ENCODE peak calls at places on chromosome 3, in six cellular contexts. One of them, this sample, is unnamed.

GRCh38 chr3:100682056-100682853 is 27.0 kb upstream of the TFG start:
- DNase-seq in HCT116: no peak
- DNase-seq in SK-N-SH: peak; percentile 9
- DNase-seq in neural progenitor cell: no peak
- DNase-seq in GM23338: peak; percentile 2
- DNase-seq in OCI-LY7: no peak
- DNase-seq in this sample: no peak

GRCh38 chr3:18513091-18513490 is 88.0 kb upstream of the SATB1 start:
- DNase-seq in OCI-LY7: no peak
- DNase-seq in HCT116: no peak
- DNase-seq in neural progenitor cell: no peak
- DNase-seq in GM23338: no peak
- DNase-seq in SK-N-SH: no peak
- DNase-seq in this sample: no peak

GRCh38 chr3:157152438-157152837 is 7.5 kb downstream of the CCNL1 start:
- DNase-seq in OCI-LY7: no peak
- DNase-seq in HCT116: no peak
- DNase-seq in SK-N-SH: no peak
- DNase-seq in GM23338: no peak
- DNase-seq in neural progenitor cell: no peak
- DNase-seq in this sample: no peak

GRCh38 chr3:73096169-73096568 is 34.7 kb downstream of the EBLN2 start:
- DNase-seq in SK-N-SH: no peak
- DNase-seq in GM23338: no peak
- DNase-seq in neural progenitor cell: no peak
- DNase-seq in OCI-LY7: no peak
- DNase-seq in HCT116: no peak
- DNase-seq in this sample: no peak

GRCh38 chr3:118628704-118629341 is 405.8 kb downstream of the IGSF11 start:
- DNase-seq in SK-N-SH: peak; percentile 66
- DNase-seq in OCI-LY7: peak; percentile 46
- DNase-seq in GM23338: peak; percentile 92
- DNase-seq in neural progenitor cell: peak; percentile 88
- DNase-seq in HCT116: peak; percentile 59
- DNase-seq in this sample: peak; percentile 77

GRCh38 chr3:27749640-27750039 is 27.5 kb upstream of the EOMES start:
- DNase-seq in HCT116: no peak
- DNase-seq in neural progenitor cell: no peak
- DNase-seq in OCI-LY7: no peak
- DNase-seq in SK-N-SH: no peak
- DNase-seq in GM23338: no peak
- DNase-seq in this sample: no peak

GRCh38 chr3:62011667-62012066 is 361.7 kb downstream of the FEZF2 start:
- DNase-seq in neural progenitor cell: no peak
- DNase-seq in HCT116: no peak
- DNase-seq in SK-N-SH: no peak
- DNase-seq in OCI-LY7: no peak
- DNase-seq in GM23338: no peak
- DNase-seq in this sample: no peak

GRCh38 chr3:163273694-163274093 is 1777.1 kb downstream of the OTOL1 start:
- DNase-seq in neural progenitor cell: no peak
- DNase-seq in GM23338: no peak
- DNase-seq in SK-N-SH: no peak
- DNase-seq in HCT116: no peak
- DNase-seq in OCI-LY7: no peak
- DNase-seq in this sample: no peak

GRCh38 chr3:23648965-23649328 is 156.8 kb upstream of the UBE2E1 start:
- DNase-seq in SK-N-SH: no peak
- DNase-seq in OCI-LY7: no peak
- DNase-seq in HCT116: no peak
- DNase-seq in GM23338: no peak
- DNase-seq in neural progenitor cell: no peak
- DNase-seq in this sample: peak; percentile 41

GRCh38 chr3:122977645-122978466 is 49.7 kb downstream of the SEMA5B start:
- DNase-seq in OCI-LY7: no peak
- DNase-seq in GM23338: peak; percentile 76
- DNase-seq in neural progenitor cell: peak; percentile 85
- DNase-seq in HCT116: no peak
- DNase-seq in SK-N-SH: peak; percentile 63
- DNase-seq in this sample: peak; percentile 61

GRCh38 chr3:195863121-195864061 is 45.0 kb downstream of the TNK2 start:
- DNase-seq in SK-N-SH: peak; percentile 94
- DNase-seq in neural progenitor cell: peak; percentile 90
- DNase-seq in GM23338: peak; percentile 90
- DNase-seq in HCT116: peak; percentile 42
- DNase-seq in OCI-LY7: peak; percentile 69
- DNase-seq in this sample: peak; percentile 88

GRCh38 chr3:44906997-44907396 is 32.6 kb downstream of the TGM4 start:
- DNase-seq in neural progenitor cell: no peak
- DNase-seq in SK-N-SH: no peak
- DNase-seq in HCT116: no peak
- DNase-seq in OCI-LY7: no peak
- DNase-seq in GM23338: no peak
- DNase-seq in this sample: peak; percentile 81

GRCh38 chr3:126798521-126798920 is 94.5 kb downstream of the CHCHD6 start:
- DNase-seq in OCI-LY7: no peak
- DNase-seq in neural progenitor cell: no peak
- DNase-seq in SK-N-SH: no peak
- DNase-seq in HCT116: no peak
- DNase-seq in GM23338: no peak
- DNase-seq in this sample: no peak

GRCh38 chr3:156826144-156826895 is at the start of gene LEKR1:
- DNase-seq in neural progenitor cell: peak; percentile 83
- DNase-seq in HCT116: peak; percentile 93
- DNase-seq in SK-N-SH: peak; percentile 95
- DNase-seq in GM23338: peak; percentile 85
- DNase-seq in OCI-LY7: no peak
- DNase-seq in this sample: peak; percentile 94

GRCh38 chr3:49671291-49672288 is 2.6 kb upstream of the APEH start:
- DNase-seq in SK-N-SH: peak; percentile 85
- DNase-seq in neural progenitor cell: peak; percentile 84
- DNase-seq in OCI-LY7: peak; percentile 78
- DNase-seq in GM23338: peak; percentile 94
- DNase-seq in HCT116: peak; percentile 61
- DNase-seq in this sample: peak; percentile 87

GRCh38 chr3:179769411-179770247 is 116.8 kb downstream of the USP13 start:
- DNase-seq in SK-N-SH: no peak
- DNase-seq in OCI-LY7: no peak
- DNase-seq in HCT116: no peak
- DNase-seq in GM23338: peak; percentile 30
- DNase-seq in neural progenitor cell: no peak
- DNase-seq in this sample: no peak

GRCh38 chr3:20769430-20769829 is 583.4 kb upstream of the SGO1 start:
- DNase-seq in HCT116: no peak
- DNase-seq in GM23338: no peak
- DNase-seq in SK-N-SH: no peak
- DNase-seq in OCI-LY7: no peak
- DNase-seq in neural progenitor cell: no peak
- DNase-seq in this sample: no peak

GRCh38 chr3:186705882-186706780 is 11.0 kb upstream of the KNG1 start:
- DNase-seq in OCI-LY7: no peak
- DNase-seq in HCT116: no peak
- DNase-seq in GM23338: no peak
- DNase-seq in SK-N-SH: no peak
- DNase-seq in neural progenitor cell: no peak
- DNase-seq in this sample: no peak

GRCh38 chr3:166388321-166388720 is 551.1 kb upstream of the BCHE start:
- DNase-seq in neural progenitor cell: no peak
- DNase-seq in SK-N-SH: no peak
- DNase-seq in GM23338: no peak
- DNase-seq in OCI-LY7: no peak
- DNase-seq in HCT116: no peak
- DNase-seq in this sample: no peak

GRCh38 chr3:50204804-50205718 is at the start of gene SLC38A3:
- DNase-seq in neural progenitor cell: peak; percentile 91
- DNase-seq in HCT116: no peak
- DNase-seq in GM23338: peak; percentile 83
- DNase-seq in SK-N-SH: peak; percentile 97
- DNase-seq in OCI-LY7: no peak
- DNase-seq in this sample: no peak

GRCh38 chr3:13139471-13140065 is 66.3 kb upstream of the IQSEC1 start:
- DNase-seq in SK-N-SH: no peak
- DNase-seq in neural progenitor cell: no peak
- DNase-seq in OCI-LY7: no peak
- DNase-seq in GM23338: no peak
- DNase-seq in HCT116: no peak
- DNase-seq in this sample: no peak

GRCh38 chr3:118587847-118588246 is 446.8 kb downstream of the IGSF11 start:
- DNase-seq in HCT116: no peak
- DNase-seq in neural progenitor cell: no peak
- DNase-seq in OCI-LY7: no peak
- DNase-seq in SK-N-SH: no peak
- DNase-seq in GM23338: no peak
- DNase-seq in this sample: peak; percentile 23

GRCh38 chr3:180416111-180416541 is 185.8 kb upstream of the TTC14 start:
- DNase-seq in OCI-LY7: no peak
- DNase-seq in neural progenitor cell: no peak
- DNase-seq in HCT116: no peak
- DNase-seq in SK-N-SH: no peak
- DNase-seq in GM23338: no peak
- DNase-seq in this sample: peak; percentile 86

GRCh38 chr3:55559651-55560423 is 72.7 kb upstream of the WNT5A start:
- DNase-seq in neural progenitor cell: no peak
- DNase-seq in HCT116: no peak
- DNase-seq in GM23338: no peak
- DNase-seq in SK-N-SH: no peak
- DNase-seq in OCI-LY7: no peak
- DNase-seq in this sample: no peak

GRCh38 chr3:33831053-33831452 is 32.6 kb downstream of the PDCD6IP start:
- DNase-seq in OCI-LY7: no peak
- DNase-seq in SK-N-SH: no peak
- DNase-seq in HCT116: no peak
- DNase-seq in neural progenitor cell: no peak
- DNase-seq in GM23338: no peak
- DNase-seq in this sample: peak; percentile 60

GRCh38 chr3:28334552-28334951 is 14.0 kb upstream of the ZCWPW2 start:
- DNase-seq in GM23338: no peak
- DNase-seq in HCT116: no peak
- DNase-seq in neural progenitor cell: no peak
- DNase-seq in SK-N-SH: no peak
- DNase-seq in OCI-LY7: no peak
- DNase-seq in this sample: peak; percentile 39

GRCh38 chr3:19891740-19892139 is 42.3 kb downstream of the EFHB start:
- DNase-seq in SK-N-SH: no peak
- DNase-seq in OCI-LY7: no peak
- DNase-seq in GM23338: no peak
- DNase-seq in neural progenitor cell: no peak
- DNase-seq in HCT116: no peak
- DNase-seq in this sample: peak; percentile 58

DNA sequence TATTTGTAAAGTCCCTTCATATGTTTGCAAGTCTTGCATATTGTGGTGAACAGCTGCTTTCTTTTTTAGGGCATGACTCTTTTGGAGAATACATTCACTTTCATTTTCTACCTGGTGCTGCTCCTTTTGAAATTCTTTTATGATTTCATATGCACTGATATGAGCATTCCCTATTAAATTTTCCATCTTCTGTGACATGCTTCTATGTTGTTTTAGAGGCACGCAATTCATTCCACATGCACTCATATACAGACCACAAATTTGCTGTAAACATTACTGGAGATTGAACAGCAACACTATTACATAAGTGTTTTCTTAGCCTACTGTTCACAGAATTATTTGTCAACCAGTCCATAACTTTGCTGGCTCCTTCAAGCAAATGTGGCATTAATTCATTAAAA is 92.8 kb upstream of the TNFSF10 start:
- DNase-seq in HCT116: no peak
- DNase-seq in SK-N-SH: no peak
- DNase-seq in OCI-LY7: no peak
- DNase-seq in neural progenitor cell: no peak
- DNase-seq in GM23338: no peak
- DNase-seq in this sample: no peak
- TF ChIP-seq EZH2phosphoT487 in HCT116: no peak
- TF ChIP-seq EZH2phosphoT487 in SK-N-SH: no peak
- TF ChIP-seq EZH2phosphoT487 in OCI-LY7: no peak
- TF ChIP-seq EZH2phosphoT487 in neural progenitor cell: no peak
- TF ChIP-seq EZH2phosphoT487 in GM23338: no peak
- TF ChIP-seq EZH2phosphoT487 in this sample: no peak

GRCh38 chr3:194481103-194481502 is 5.7 kb downstream of the ATP13A3 start:
- DNase-seq in neural progenitor cell: no peak
- DNase-seq in OCI-LY7: no peak
- DNase-seq in HCT116: no peak
- DNase-seq in SK-N-SH: no peak
- DNase-seq in GM23338: no peak
- DNase-seq in this sample: peak; percentile 60
- H3K4me3 ChIP-seq in neural progenitor cell: no peak overlapping the region
- H3K4me3 ChIP-seq in OCI-LY7: no peak overlapping the region
- H3K4me3 ChIP-seq in HCT116: no peak overlapping the region
- H3K4me3 ChIP-seq in SK-N-SH: peak overlapping the region; percentile 8
- H3K4me3 ChIP-seq in GM23338: no peak overlapping the region
- H3K4me3 ChIP-seq in this sample: no peak overlapping the region

GRCh38 chr3:47017504-47018268 is 38.2 kb downstream of the NBEAL2 start:
- DNase-seq in neural progenitor cell: no peak
- DNase-seq in SK-N-SH: no peak
- DNase-seq in OCI-LY7: no peak
- DNase-seq in HCT116: no peak
- DNase-seq in GM23338: peak; percentile 45
- DNase-seq in this sample: no peak

GRCh38 chr3:47016086-47016933 is 36.8 kb downstream of the NBEAL2 start:
- DNase-seq in OCI-LY7: no peak
- DNase-seq in GM23338: peak; percentile 34
- DNase-seq in neural progenitor cell: no peak
- DNase-seq in HCT116: no peak
- DNase-seq in SK-N-SH: no peak
- DNase-seq in this sample: no peak

GRCh38 chr3:47015151-47015550 is 35.7 kb downstream of the NBEAL2 start:
- DNase-seq in GM23338: no peak
- DNase-seq in HCT116: no peak
- DNase-seq in OCI-LY7: no peak
- DNase-seq in neural progenitor cell: no peak
- DNase-seq in SK-N-SH: no peak
- DNase-seq in this sample: no peak

GRCh38 chr3:47018269-47018611 is 38.8 kb downstream of the NBEAL2 start:
- DNase-seq in GM23338: no peak
- DNase-seq in OCI-LY7: no peak
- DNase-seq in HCT116: no peak
- DNase-seq in neural progenitor cell: no peak
- DNase-seq in SK-N-SH: no peak
- DNase-seq in this sample: no peak

DNA sequence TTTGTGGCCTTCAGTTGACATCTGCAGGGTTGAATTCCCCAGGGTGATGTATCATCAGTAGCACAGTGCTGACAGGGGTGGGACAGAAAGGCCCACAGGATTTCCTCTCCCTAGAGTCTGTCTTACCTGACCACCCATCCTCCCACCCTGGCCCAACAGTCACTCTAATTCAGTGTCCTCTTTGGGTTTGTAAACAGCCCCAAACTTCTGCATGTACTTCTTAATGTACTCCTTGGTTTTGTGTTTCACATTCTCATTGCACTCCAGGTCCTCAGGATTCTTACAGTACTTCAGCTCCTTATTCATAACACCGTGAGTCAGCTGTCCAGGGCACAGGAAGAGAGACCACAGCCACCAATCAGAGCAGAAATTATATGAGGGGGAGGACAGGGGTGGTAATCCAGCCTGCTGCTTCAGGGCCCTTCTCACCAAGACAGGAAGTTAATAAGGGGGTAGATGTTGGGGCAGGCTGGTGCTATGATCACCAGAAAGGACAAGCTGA is 37.5 kb downstream of the NBEAL2 start:
- DNase-seq in SK-N-SH: no peak
- DNase-seq in neural progenitor cell: no peak
- DNase-seq in HCT116: no peak
- DNase-seq in OCI-LY7: peak; percentile 83
- DNase-seq in GM23338: no peak
- DNase-seq in this sample: peak; percentile 41
- H3K4me2 ChIP-seq in SK-N-SH: peak overlapping the region; percentile 45
- H3K4me2 ChIP-seq in neural progenitor cell: no peak overlapping the region
- H3K4me2 ChIP-seq in HCT116: no peak overlapping the region
- H3K4me2 ChIP-seq in OCI-LY7: peak overlapping the region; percentile 39
- H3K4me2 ChIP-seq in GM23338: no peak overlapping the region
- H3K4me2 ChIP-seq in this sample: no peak overlapping the region

GRCh38 chr3:112086857-112087524 is 802 bp downstream of the C3orf52 start:
- DNase-seq in neural progenitor cell: no peak
- DNase-seq in HCT116: peak; percentile 26
- DNase-seq in OCI-LY7: no peak
- DNase-seq in SK-N-SH: no peak
- DNase-seq in GM23338: peak; percentile 19
- DNase-seq in this sample: peak; percentile 82
- TF ChIP-seq EZH2phosphoT487 in neural progenitor cell: no peak
- TF ChIP-seq EZH2phosphoT487 in HCT116: no peak
- TF ChIP-seq EZH2phosphoT487 in OCI-LY7: no peak
- TF ChIP-seq EZH2phosphoT487 in SK-N-SH: no peak
- TF ChIP-seq EZH2phosphoT487 in GM23338: no peak
- TF ChIP-seq EZH2phosphoT487 in this sample: no peak

This sample was measured in PC-3.